ENCODE peak calls at places on chromosomes 13 and 19, in nine cellular contexts. One of them, this sample, is unnamed.

GRCh38 chr13:109914111-109914510 is 127.7 kb upstream of the IRS2 start:
- DNase-seq in NCI-H1105: no peak
- DNase-seq in HL-60: no peak
- DNase-seq in memory B cell: no peak
- DNase-seq in neural crest cell: no peak
- DNase-seq in A172: no peak
- DNase-seq in activated naive CD4-positive, alpha-beta T cell treated with anti-CD3 and anti-CD28 coated beads for 36 hours: no peak
- DNase-seq in cardiac fibroblast: no peak
- DNase-seq in retinal pigment epithelial cell: no peak
- DNase-seq in this sample: no peak

GRCh38 chr13:34465423-34465922 is 476.6 kb upstream of the NBEA start:
- DNase-seq in NCI-H1105: no peak
- DNase-seq in HL-60: no peak
- DNase-seq in memory B cell: no peak
- DNase-seq in neural crest cell: no peak
- DNase-seq in A172: no peak
- DNase-seq in activated naive CD4-positive, alpha-beta T cell treated with anti-CD3 and anti-CD28 coated beads for 36 hours: no peak
- DNase-seq in cardiac fibroblast: no peak
- DNase-seq in retinal pigment epithelial cell: no peak
- DNase-seq in this sample: no peak

GRCh38 chr13:108033800-108034707 is 181.3 kb downstream of the LIG4 start:
- DNase-seq in NCI-H1105: no peak
- DNase-seq in HL-60: no peak
- DNase-seq in memory B cell: no peak
- DNase-seq in neural crest cell: no peak
- DNase-seq in A172: no peak
- DNase-seq in activated naive CD4-positive, alpha-beta T cell treated with anti-CD3 and anti-CD28 coated beads for 36 hours: no peak
- DNase-seq in cardiac fibroblast: no peak
- DNase-seq in retinal pigment epithelial cell: peak; percentile 34
- DNase-seq in this sample: no peak

GRCh38 chr19:32831611-32832010 is 38.0 kb downstream of the SLC7A9 start:
- DNase-seq in NCI-H1105: no peak
- DNase-seq in HL-60: no peak
- DNase-seq in memory B cell: no peak
- DNase-seq in neural crest cell: no peak
- DNase-seq in A172: no peak
- DNase-seq in activated naive CD4-positive, alpha-beta T cell treated with anti-CD3 and anti-CD28 coated beads for 36 hours: no peak
- DNase-seq in cardiac fibroblast: no peak
- DNase-seq in retinal pigment epithelial cell: no peak
- DNase-seq in this sample: no peak

GRCh38 chr13:36382030-36382429 is 35.8 kb upstream of the SPART start:
- DNase-seq in NCI-H1105: no peak
- DNase-seq in HL-60: no peak
- DNase-seq in memory B cell: no peak
- DNase-seq in neural crest cell: no peak
- DNase-seq in A172: no peak
- DNase-seq in activated naive CD4-positive, alpha-beta T cell treated with anti-CD3 and anti-CD28 coated beads for 36 hours: no peak
- DNase-seq in cardiac fibroblast: peak; percentile 10
- DNase-seq in retinal pigment epithelial cell: no peak
- DNase-seq in this sample: no peak

GRCh38 chr19:43820098-43820860 is 6.8 kb upstream of the ZNF283 start:
- DNase-seq in NCI-H1105: no peak
- DNase-seq in HL-60: no peak
- DNase-seq in memory B cell: no peak
- DNase-seq in neural crest cell: no peak
- DNase-seq in A172: no peak
- DNase-seq in activated naive CD4-positive, alpha-beta T cell treated with anti-CD3 and anti-CD28 coated beads for 36 hours: peak; percentile 77
- DNase-seq in cardiac fibroblast: peak; percentile 66
- DNase-seq in retinal pigment epithelial cell: no peak
- DNase-seq in this sample: no peak

GRCh38 chr19:36837902-36838783 is at the start of gene ZNF790:
- DNase-seq in NCI-H1105: peak; percentile 85
- DNase-seq in HL-60: peak; percentile 94
- DNase-seq in memory B cell: peak; percentile 75
- DNase-seq in neural crest cell: peak; percentile 74
- DNase-seq in A172: no peak
- DNase-seq in activated naive CD4-positive, alpha-beta T cell treated with anti-CD3 and anti-CD28 coated beads for 36 hours: peak; percentile 92
- DNase-seq in cardiac fibroblast: peak; percentile 94
- DNase-seq in retinal pigment epithelial cell: peak; percentile 85
- DNase-seq in this sample: peak; percentile 86

GRCh38 chr19:49469828-49470614 is 4.0 kb upstream of the FLT3LG start:
- DNase-seq in NCI-H1105: no peak
- DNase-seq in HL-60: peak; percentile 54
- DNase-seq in memory B cell: peak; percentile 82
- DNase-seq in neural crest cell: no peak
- DNase-seq in A172: peak; percentile 27
- DNase-seq in activated naive CD4-positive, alpha-beta T cell treated with anti-CD3 and anti-CD28 coated beads for 36 hours: peak; percentile 90
- DNase-seq in cardiac fibroblast: no peak
- DNase-seq in retinal pigment epithelial cell: no peak
- DNase-seq in this sample: peak; percentile 37

GRCh38 chr13:45518525-45519235 is 53.9 kb downstream of the COG3 start:
- DNase-seq in NCI-H1105: no peak
- DNase-seq in HL-60: no peak
- DNase-seq in memory B cell: no peak
- DNase-seq in neural crest cell: no peak
- DNase-seq in A172: no peak
- DNase-seq in activated naive CD4-positive, alpha-beta T cell treated with anti-CD3 and anti-CD28 coated beads for 36 hours: peak; percentile 27
- DNase-seq in cardiac fibroblast: peak; percentile 80
- DNase-seq in retinal pigment epithelial cell: no peak
- DNase-seq in this sample: no peak

GRCh38 chr19:1210227-1210538 is 4.6 kb downstream of the STK11 start:
- DNase-seq in NCI-H1105: no peak
- DNase-seq in HL-60: no peak
- DNase-seq in memory B cell: no peak
- DNase-seq in neural crest cell: no peak
- DNase-seq in A172: no peak
- DNase-seq in activated naive CD4-positive, alpha-beta T cell treated with anti-CD3 and anti-CD28 coated beads for 36 hours: no peak
- DNase-seq in cardiac fibroblast: no peak
- DNase-seq in retinal pigment epithelial cell: no peak
- DNase-seq in this sample: no peak

GRCh38 chr19:13234518-13234917 is 84.3 kb downstream of the IER2 start:
- DNase-seq in NCI-H1105: no peak
- DNase-seq in HL-60: peak; percentile 48
- DNase-seq in memory B cell: peak; percentile 32
- DNase-seq in neural crest cell: peak; percentile 58
- DNase-seq in A172: no peak
- DNase-seq in activated naive CD4-positive, alpha-beta T cell treated with anti-CD3 and anti-CD28 coated beads for 36 hours: peak; percentile 82
- DNase-seq in cardiac fibroblast: peak; percentile 46
- DNase-seq in retinal pigment epithelial cell: no peak
- DNase-seq in this sample: peak; percentile 57

GRCh38 chr19:36489920-36490415 is 607 bp upstream of the ZNF566 start:
- DNase-seq in NCI-H1105: peak; percentile 93
- DNase-seq in HL-60: peak; percentile 91
- DNase-seq in memory B cell: peak; percentile 74
- DNase-seq in neural crest cell: peak; percentile 70
- DNase-seq in A172: no peak
- DNase-seq in activated naive CD4-positive, alpha-beta T cell treated with anti-CD3 and anti-CD28 coated beads for 36 hours: peak; percentile 69
- DNase-seq in cardiac fibroblast: peak; percentile 95
- DNase-seq in retinal pigment epithelial cell: peak; percentile 88
- DNase-seq in this sample: peak; percentile 89

GRCh38 chr13:94784066-94784465 is 71.7 kb upstream of the SOX21 start:
- DNase-seq in NCI-H1105: no peak
- DNase-seq in HL-60: no peak
- DNase-seq in memory B cell: no peak
- DNase-seq in neural crest cell: no peak
- DNase-seq in A172: no peak
- DNase-seq in activated naive CD4-positive, alpha-beta T cell treated with anti-CD3 and anti-CD28 coated beads for 36 hours: no peak
- DNase-seq in cardiac fibroblast: peak; percentile 54
- DNase-seq in retinal pigment epithelial cell: no peak
- DNase-seq in this sample: no peak

GRCh38 chr19:47633996-47634395 is 25.1 kb downstream of the BICRA start:
- DNase-seq in NCI-H1105: peak; percentile 60
- DNase-seq in HL-60: no peak
- DNase-seq in memory B cell: no peak
- DNase-seq in neural crest cell: no peak
- DNase-seq in A172: no peak
- DNase-seq in activated naive CD4-positive, alpha-beta T cell treated with anti-CD3 and anti-CD28 coated beads for 36 hours: no peak
- DNase-seq in cardiac fibroblast: no peak
- DNase-seq in retinal pigment epithelial cell: no peak
- DNase-seq in this sample: no peak

GRCh38 chr19:49761625-49762311 is 1.3 kb downstream of the TSKS start:
- DNase-seq in NCI-H1105: no peak
- DNase-seq in HL-60: no peak
- DNase-seq in memory B cell: no peak
- DNase-seq in neural crest cell: no peak
- DNase-seq in A172: no peak
- DNase-seq in activated naive CD4-positive, alpha-beta T cell treated with anti-CD3 and anti-CD28 coated beads for 36 hours: peak; percentile 33
- DNase-seq in cardiac fibroblast: peak; percentile 71
- DNase-seq in retinal pigment epithelial cell: no peak
- DNase-seq in this sample: no peak

GRCh38 chr13:90068658-90069057 is 1278.8 kb upstream of the MIR17HG start:
- DNase-seq in NCI-H1105: no peak
- DNase-seq in HL-60: peak; percentile 8
- DNase-seq in memory B cell: no peak
- DNase-seq in neural crest cell: no peak
- DNase-seq in A172: no peak
- DNase-seq in activated naive CD4-positive, alpha-beta T cell treated with anti-CD3 and anti-CD28 coated beads for 36 hours: no peak
- DNase-seq in cardiac fibroblast: no peak
- DNase-seq in retinal pigment epithelial cell: no peak
- DNase-seq in this sample: no peak

GRCh38 chr19:9018163-9018875 is 8.1 kb upstream of the MUC16 start:
- DNase-seq in NCI-H1105: no peak
- DNase-seq in HL-60: no peak
- DNase-seq in memory B cell: no peak
- DNase-seq in neural crest cell: no peak
- DNase-seq in A172: peak; percentile 84
- DNase-seq in activated naive CD4-positive, alpha-beta T cell treated with anti-CD3 and anti-CD28 coated beads for 36 hours: no peak
- DNase-seq in cardiac fibroblast: no peak
- DNase-seq in retinal pigment epithelial cell: no peak
- DNase-seq in this sample: no peak